ENCODE peak calls at places on chromosome 22, in ten cellular contexts. One of them, this sample, is unnamed.

GRCh38 chr22:47195676-47196492 is 433.4 kb downstream of the TBC1D22A start:
- DNase-seq in COR-L47: peak
- DNase-seq in endodermal cell: no peak
- DNase-seq in ELR: no peak
- DNase-seq in A172: no peak
- DNase-seq in CD4-positive, alpha-beta memory T cell: no peak
- DNase-seq in astrocyte of the spinal cord: no peak
- DNase-seq in activated T-cell treated with anti-CD3 and anti-CD28 coated beads for 24 hours: no peak
- DNase-seq in activated CD8-positive, alpha-beta memory T cell treated with anti-CD3 and anti-CD28 coated beads, Interleukin-2, amount 10 ng/mL, durations not matched to agents 7 days and 5 days: no peak
- DNase-seq in stimulated activated CD8-positive, alpha-beta memory T cell treated with anti-CD3 and anti-CD28 coated beads, Interleukin-4, amount 100 ng/mL, for 1 hour: no peak
- DNase-seq in this sample: peak

GRCh38 chr22:43263645-43264514 is 76.9 kb upstream of the TTLL12 start:
- DNase-seq in A172: peak
- DNase-seq in ELR: peak
- DNase-seq in CD4-positive, alpha-beta memory T cell: peak
- DNase-seq in endodermal cell: no peak
- DNase-seq in activated T-cell treated with anti-CD3 and anti-CD28 coated beads for 24 hours: peak
- DNase-seq in activated CD8-positive, alpha-beta memory T cell treated with anti-CD3 and anti-CD28 coated beads, Interleukin-2, amount 10 ng/mL, durations not matched to agents 7 days and 5 days: peak
- DNase-seq in astrocyte of the spinal cord: peak
- DNase-seq in COR-L47: peak
- DNase-seq in stimulated activated CD8-positive, alpha-beta memory T cell treated with anti-CD3 and anti-CD28 coated beads, Interleukin-4, amount 100 ng/mL, for 1 hour: peak
- DNase-seq in this sample: peak

GRCh38 chr22:31652129-31652528 is 9.9 kb downstream of the PISD start:
- DNase-seq in astrocyte of the spinal cord: no peak
- DNase-seq in CD4-positive, alpha-beta memory T cell: no peak
- DNase-seq in activated T-cell treated with anti-CD3 and anti-CD28 coated beads for 24 hours: no peak
- DNase-seq in endodermal cell: no peak
- DNase-seq in COR-L47: no peak
- DNase-seq in activated CD8-positive, alpha-beta memory T cell treated with anti-CD3 and anti-CD28 coated beads, Interleukin-2, amount 10 ng/mL, durations not matched to agents 7 days and 5 days: no peak
- DNase-seq in A172: no peak
- DNase-seq in ELR: no peak
- DNase-seq in stimulated activated CD8-positive, alpha-beta memory T cell treated with anti-CD3 and anti-CD28 coated beads, Interleukin-4, amount 100 ng/mL, for 1 hour: no peak
- DNase-seq in this sample: no peak

GRCh38 chr22:23569716-23570115 is 10.4 kb downstream of the IGLL1 start:
- DNase-seq in activated T-cell treated with anti-CD3 and anti-CD28 coated beads for 24 hours: no peak
- DNase-seq in CD4-positive, alpha-beta memory T cell: no peak
- DNase-seq in ELR: no peak
- DNase-seq in COR-L47: no peak
- DNase-seq in activated CD8-positive, alpha-beta memory T cell treated with anti-CD3 and anti-CD28 coated beads, Interleukin-2, amount 10 ng/mL, durations not matched to agents 7 days and 5 days: no peak
- DNase-seq in stimulated activated CD8-positive, alpha-beta memory T cell treated with anti-CD3 and anti-CD28 coated beads, Interleukin-4, amount 100 ng/mL, for 1 hour: no peak
- DNase-seq in endodermal cell: peak
- DNase-seq in astrocyte of the spinal cord: no peak
- DNase-seq in A172: no peak
- DNase-seq in this sample: no peak

GRCh38 chr22:50218996-50219727 is 18.4 kb downstream of the SELENOO start:
- DNase-seq in CD4-positive, alpha-beta memory T cell: no peak
- DNase-seq in activated CD8-positive, alpha-beta memory T cell treated with anti-CD3 and anti-CD28 coated beads, Interleukin-2, amount 10 ng/mL, durations not matched to agents 7 days and 5 days: no peak
- DNase-seq in A172: peak
- DNase-seq in activated T-cell treated with anti-CD3 and anti-CD28 coated beads for 24 hours: no peak
- DNase-seq in stimulated activated CD8-positive, alpha-beta memory T cell treated with anti-CD3 and anti-CD28 coated beads, Interleukin-4, amount 100 ng/mL, for 1 hour: no peak
- DNase-seq in COR-L47: peak
- DNase-seq in endodermal cell: peak
- DNase-seq in astrocyte of the spinal cord: peak
- DNase-seq in ELR: peak
- DNase-seq in this sample: peak

GRCh38 chr22:29112680-29113079 is 39.8 kb downstream of the KREMEN1 start:
- DNase-seq in endodermal cell: no peak
- DNase-seq in CD4-positive, alpha-beta memory T cell: no peak
- DNase-seq in activated T-cell treated with anti-CD3 and anti-CD28 coated beads for 24 hours: no peak
- DNase-seq in stimulated activated CD8-positive, alpha-beta memory T cell treated with anti-CD3 and anti-CD28 coated beads, Interleukin-4, amount 100 ng/mL, for 1 hour: no peak
- DNase-seq in COR-L47: no peak
- DNase-seq in ELR: no peak
- DNase-seq in astrocyte of the spinal cord: no peak
- DNase-seq in activated CD8-positive, alpha-beta memory T cell treated with anti-CD3 and anti-CD28 coated beads, Interleukin-2, amount 10 ng/mL, durations not matched to agents 7 days and 5 days: peak
- DNase-seq in A172: no peak
- DNase-seq in this sample: no peak

GRCh38 chr22:44360686-44361381 is 48.1 kb upstream of the SHISAL1 start:
- DNase-seq in endodermal cell: peak
- DNase-seq in CD4-positive, alpha-beta memory T cell: no peak
- DNase-seq in astrocyte of the spinal cord: peak
- DNase-seq in activated CD8-positive, alpha-beta memory T cell treated with anti-CD3 and anti-CD28 coated beads, Interleukin-2, amount 10 ng/mL, durations not matched to agents 7 days and 5 days: no peak
- DNase-seq in ELR: peak
- DNase-seq in COR-L47: no peak
- DNase-seq in A172: peak
- DNase-seq in stimulated activated CD8-positive, alpha-beta memory T cell treated with anti-CD3 and anti-CD28 coated beads, Interleukin-4, amount 100 ng/mL, for 1 hour: no peak
- DNase-seq in activated T-cell treated with anti-CD3 and anti-CD28 coated beads for 24 hours: no peak
- DNase-seq in this sample: peak

GRCh38 chr22:28243539-28243938 is 324.5 kb upstream of the PITPNB start:
- DNase-seq in A172: no peak
- DNase-seq in activated T-cell treated with anti-CD3 and anti-CD28 coated beads for 24 hours: no peak
- DNase-seq in CD4-positive, alpha-beta memory T cell: no peak
- DNase-seq in astrocyte of the spinal cord: peak
- DNase-seq in activated CD8-positive, alpha-beta memory T cell treated with anti-CD3 and anti-CD28 coated beads, Interleukin-2, amount 10 ng/mL, durations not matched to agents 7 days and 5 days: no peak
- DNase-seq in endodermal cell: no peak
- DNase-seq in ELR: peak
- DNase-seq in COR-L47: no peak
- DNase-seq in stimulated activated CD8-positive, alpha-beta memory T cell treated with anti-CD3 and anti-CD28 coated beads, Interleukin-4, amount 100 ng/mL, for 1 hour: no peak
- DNase-seq in this sample: no peak

GRCh38 chr22:24532075-24532474 is 22.9 kb downstream of the GUCD1 start:
- DNase-seq in activated T-cell treated with anti-CD3 and anti-CD28 coated beads for 24 hours: no peak
- DNase-seq in stimulated activated CD8-positive, alpha-beta memory T cell treated with anti-CD3 and anti-CD28 coated beads, Interleukin-4, amount 100 ng/mL, for 1 hour: no peak
- DNase-seq in ELR: no peak
- DNase-seq in CD4-positive, alpha-beta memory T cell: no peak
- DNase-seq in endodermal cell: no peak
- DNase-seq in astrocyte of the spinal cord: no peak
- DNase-seq in A172: no peak
- DNase-seq in COR-L47: no peak
- DNase-seq in activated CD8-positive, alpha-beta memory T cell treated with anti-CD3 and anti-CD28 coated beads, Interleukin-2, amount 10 ng/mL, durations not matched to agents 7 days and 5 days: no peak
- DNase-seq in this sample: no peak

GRCh38 chr22:18994780-18995711 is 59.0 kb upstream of the PRODH start:
- DNase-seq in activated T-cell treated with anti-CD3 and anti-CD28 coated beads for 24 hours: no peak
- DNase-seq in activated CD8-positive, alpha-beta memory T cell treated with anti-CD3 and anti-CD28 coated beads, Interleukin-2, amount 10 ng/mL, durations not matched to agents 7 days and 5 days: no peak
- DNase-seq in CD4-positive, alpha-beta memory T cell: no peak
- DNase-seq in A172: no peak
- DNase-seq in COR-L47: no peak
- DNase-seq in ELR: no peak
- DNase-seq in astrocyte of the spinal cord: no peak
- DNase-seq in stimulated activated CD8-positive, alpha-beta memory T cell treated with anti-CD3 and anti-CD28 coated beads, Interleukin-4, amount 100 ng/mL, for 1 hour: no peak
- DNase-seq in endodermal cell: peak
- DNase-seq in this sample: no peak

GRCh38 chr22:40757071-40757470 is 62.1 kb downstream of the SLC25A17 start:
- DNase-seq in COR-L47: no peak
- DNase-seq in stimulated activated CD8-positive, alpha-beta memory T cell treated with anti-CD3 and anti-CD28 coated beads, Interleukin-4, amount 100 ng/mL, for 1 hour: no peak
- DNase-seq in activated T-cell treated with anti-CD3 and anti-CD28 coated beads for 24 hours: no peak
- DNase-seq in activated CD8-positive, alpha-beta memory T cell treated with anti-CD3 and anti-CD28 coated beads, Interleukin-2, amount 10 ng/mL, durations not matched to agents 7 days and 5 days: no peak
- DNase-seq in A172: no peak
- DNase-seq in endodermal cell: no peak
- DNase-seq in CD4-positive, alpha-beta memory T cell: no peak
- DNase-seq in astrocyte of the spinal cord: no peak
- DNase-seq in ELR: peak
- DNase-seq in this sample: no peak

GRCh38 chr22:22877523-22878210 is 9.9 kb upstream of the IGLL5 start:
- DNase-seq in COR-L47: peak
- DNase-seq in astrocyte of the spinal cord: peak
- DNase-seq in endodermal cell: peak
- DNase-seq in stimulated activated CD8-positive, alpha-beta memory T cell treated with anti-CD3 and anti-CD28 coated beads, Interleukin-4, amount 100 ng/mL, for 1 hour: peak
- DNase-seq in ELR: peak
- DNase-seq in activated CD8-positive, alpha-beta memory T cell treated with anti-CD3 and anti-CD28 coated beads, Interleukin-2, amount 10 ng/mL, durations not matched to agents 7 days and 5 days: peak
- DNase-seq in A172: peak
- DNase-seq in CD4-positive, alpha-beta memory T cell: peak
- DNase-seq in activated T-cell treated with anti-CD3 and anti-CD28 coated beads for 24 hours: peak
- DNase-seq in this sample: peak

GRCh38 chr22:22075382-22076163 is 93.0 kb upstream of the TOP3B start:
- DNase-seq in ELR: no peak
- DNase-seq in astrocyte of the spinal cord: no peak
- DNase-seq in activated T-cell treated with anti-CD3 and anti-CD28 coated beads for 24 hours: no peak
- DNase-seq in endodermal cell: no peak
- DNase-seq in activated CD8-positive, alpha-beta memory T cell treated with anti-CD3 and anti-CD28 coated beads, Interleukin-2, amount 10 ng/mL, durations not matched to agents 7 days and 5 days: no peak
- DNase-seq in A172: no peak
- DNase-seq in stimulated activated CD8-positive, alpha-beta memory T cell treated with anti-CD3 and anti-CD28 coated beads, Interleukin-4, amount 100 ng/mL, for 1 hour: no peak
- DNase-seq in COR-L47: no peak
- DNase-seq in CD4-positive, alpha-beta memory T cell: no peak
- DNase-seq in this sample: no peak

GRCh38 chr22:28768701-28769393 is 3.6 kb upstream of the CCDC117 start:
- DNase-seq in COR-L47: no peak
- DNase-seq in stimulated activated CD8-positive, alpha-beta memory T cell treated with anti-CD3 and anti-CD28 coated beads, Interleukin-4, amount 100 ng/mL, for 1 hour: no peak
- DNase-seq in CD4-positive, alpha-beta memory T cell: no peak
- DNase-seq in activated T-cell treated with anti-CD3 and anti-CD28 coated beads for 24 hours: no peak
- DNase-seq in ELR: no peak
- DNase-seq in astrocyte of the spinal cord: no peak
- DNase-seq in activated CD8-positive, alpha-beta memory T cell treated with anti-CD3 and anti-CD28 coated beads, Interleukin-2, amount 10 ng/mL, durations not matched to agents 7 days and 5 days: no peak
- DNase-seq in endodermal cell: no peak
- DNase-seq in A172: no peak
- DNase-seq in this sample: no peak

GRCh38 chr22:49395617-49396016 is 432.1 kb downstream of the BRD1 start:
- DNase-seq in COR-L47: no peak
- DNase-seq in A172: no peak
- DNase-seq in CD4-positive, alpha-beta memory T cell: no peak
- DNase-seq in ELR: no peak
- DNase-seq in endodermal cell: peak
- DNase-seq in astrocyte of the spinal cord: no peak
- DNase-seq in activated CD8-positive, alpha-beta memory T cell treated with anti-CD3 and anti-CD28 coated beads, Interleukin-2, amount 10 ng/mL, durations not matched to agents 7 days and 5 days: no peak
- DNase-seq in activated T-cell treated with anti-CD3 and anti-CD28 coated beads for 24 hours: no peak
- DNase-seq in stimulated activated CD8-positive, alpha-beta memory T cell treated with anti-CD3 and anti-CD28 coated beads, Interleukin-4, amount 100 ng/mL, for 1 hour: no peak
- DNase-seq in this sample: no peak

GRCh38 chr22:46175631-46176030 is 25.3 kb downstream of the PPARA start:
- DNase-seq in astrocyte of the spinal cord: no peak
- DNase-seq in ELR: peak
- DNase-seq in COR-L47: no peak
- DNase-seq in stimulated activated CD8-positive, alpha-beta memory T cell treated with anti-CD3 and anti-CD28 coated beads, Interleukin-4, amount 100 ng/mL, for 1 hour: no peak
- DNase-seq in CD4-positive, alpha-beta memory T cell: no peak
- DNase-seq in activated CD8-positive, alpha-beta memory T cell treated with anti-CD3 and anti-CD28 coated beads, Interleukin-2, amount 10 ng/mL, durations not matched to agents 7 days and 5 days: no peak
- DNase-seq in A172: peak
- DNase-seq in endodermal cell: no peak
- DNase-seq in activated T-cell treated with anti-CD3 and anti-CD28 coated beads for 24 hours: no peak
- DNase-seq in this sample: no peak

GRCh38 chr22:46575915-46576555 is 38.6 kb upstream of the CELSR1 start:
- DNase-seq in endodermal cell: no peak
- DNase-seq in COR-L47: no peak
- DNase-seq in CD4-positive, alpha-beta memory T cell: no peak
- DNase-seq in activated CD8-positive, alpha-beta memory T cell treated with anti-CD3 and anti-CD28 coated beads, Interleukin-2, amount 10 ng/mL, durations not matched to agents 7 days and 5 days: no peak
- DNase-seq in stimulated activated CD8-positive, alpha-beta memory T cell treated with anti-CD3 and anti-CD28 coated beads, Interleukin-4, amount 100 ng/mL, for 1 hour: no peak
- DNase-seq in ELR: no peak
- DNase-seq in activated T-cell treated with anti-CD3 and anti-CD28 coated beads for 24 hours: no peak
- DNase-seq in A172: no peak
- DNase-seq in astrocyte of the spinal cord: no peak
- DNase-seq in this sample: no peak

GRCh38 chr22:20953668-20954500 is 13.2 kb upstream of the AIFM3 start:
- DNase-seq in COR-L47: no peak
- DNase-seq in astrocyte of the spinal cord: no peak
- DNase-seq in CD4-positive, alpha-beta memory T cell: no peak
- DNase-seq in A172: no peak
- DNase-seq in stimulated activated CD8-positive, alpha-beta memory T cell treated with anti-CD3 and anti-CD28 coated beads, Interleukin-4, amount 100 ng/mL, for 1 hour: no peak
- DNase-seq in endodermal cell: no peak
- DNase-seq in activated CD8-positive, alpha-beta memory T cell treated with anti-CD3 and anti-CD28 coated beads, Interleukin-2, amount 10 ng/mL, durations not matched to agents 7 days and 5 days: no peak
- DNase-seq in ELR: no peak
- DNase-seq in activated T-cell treated with anti-CD3 and anti-CD28 coated beads for 24 hours: no peak
- DNase-seq in this sample: peak

GRCh38 chr22:32765117-32765618 is 36.3 kb upstream of the TIMP3 start:
- DNase-seq in activated T-cell treated with anti-CD3 and anti-CD28 coated beads for 24 hours: no peak
- DNase-seq in stimulated activated CD8-positive, alpha-beta memory T cell treated with anti-CD3 and anti-CD28 coated beads, Interleukin-4, amount 100 ng/mL, for 1 hour: no peak
- DNase-seq in astrocyte of the spinal cord: no peak
- DNase-seq in activated CD8-positive, alpha-beta memory T cell treated with anti-CD3 and anti-CD28 coated beads, Interleukin-2, amount 10 ng/mL, durations not matched to agents 7 days and 5 days: no peak
- DNase-seq in ELR: no peak
- DNase-seq in CD4-positive, alpha-beta memory T cell: no peak
- DNase-seq in endodermal cell: no peak
- DNase-seq in A172: no peak
- DNase-seq in COR-L47: no peak
- DNase-seq in this sample: no peak

GRCh38 chr22:25014896-25015755 is 62.6 kb downstream of the KIAA1671 start:
- DNase-seq in COR-L47: no peak
- DNase-seq in endodermal cell: no peak
- DNase-seq in stimulated activated CD8-positive, alpha-beta memory T cell treated with anti-CD3 and anti-CD28 coated beads, Interleukin-4, amount 100 ng/mL, for 1 hour: no peak
- DNase-seq in activated CD8-positive, alpha-beta memory T cell treated with anti-CD3 and anti-CD28 coated beads, Interleukin-2, amount 10 ng/mL, durations not matched to agents 7 days and 5 days: no peak
- DNase-seq in astrocyte of the spinal cord: no peak
- DNase-seq in CD4-positive, alpha-beta memory T cell: no peak
- DNase-seq in activated T-cell treated with anti-CD3 and anti-CD28 coated beads for 24 hours: no peak
- DNase-seq in A172: no peak
- DNase-seq in ELR: no peak
- DNase-seq in this sample: no peak

GRCh38 chr22:47355388-47355725 is 592.9 kb downstream of the TBC1D22A start:
- DNase-seq in ELR: no peak
- DNase-seq in astrocyte of the spinal cord: no peak
- DNase-seq in stimulated activated CD8-positive, alpha-beta memory T cell treated with anti-CD3 and anti-CD28 coated beads, Interleukin-4, amount 100 ng/mL, for 1 hour: no peak
- DNase-seq in activated CD8-positive, alpha-beta memory T cell treated with anti-CD3 and anti-CD28 coated beads, Interleukin-2, amount 10 ng/mL, durations not matched to agents 7 days and 5 days: peak
- DNase-seq in COR-L47: no peak
- DNase-seq in activated T-cell treated with anti-CD3 and anti-CD28 coated beads for 24 hours: no peak
- DNase-seq in A172: no peak
- DNase-seq in CD4-positive, alpha-beta memory T cell: no peak
- DNase-seq in endodermal cell: peak
- DNase-seq in this sample: no peak

GRCh38 chr22:21754523-21755128 is 19.0 kb upstream of the YPEL1 start:
- DNase-seq in activated T-cell treated with anti-CD3 and anti-CD28 coated beads for 24 hours: no peak
- DNase-seq in ELR: no peak
- DNase-seq in A172: no peak
- DNase-seq in stimulated activated CD8-positive, alpha-beta memory T cell treated with anti-CD3 and anti-CD28 coated beads, Interleukin-4, amount 100 ng/mL, for 1 hour: no peak
- DNase-seq in COR-L47: no peak
- DNase-seq in activated CD8-positive, alpha-beta memory T cell treated with anti-CD3 and anti-CD28 coated beads, Interleukin-2, amount 10 ng/mL, durations not matched to agents 7 days and 5 days: no peak
- DNase-seq in endodermal cell: no peak
- DNase-seq in CD4-positive, alpha-beta memory T cell: no peak
- DNase-seq in astrocyte of the spinal cord: no peak
- DNase-seq in this sample: no peak

This sample was measured in adrenal gland.